ENCODE peak calls at places on chromosomes 4 and X, in five cellular contexts. B, A, V, R and Z are unnamed samples.

GRCh38 chrX:115892056-115892708 is 278.4 kb upstream of the AGTR2 start:
- DNase-seq in B (no peak), R (no peak), A (no peak), V (no peak), Z (no peak)

GRCh38 chr4:94819371-94819770 is 61.6 kb downstream of the BMPR1B start:
- DNase-seq in A (no peak), B (no peak), R (no peak), V (no peak), Z (no peak)

GRCh38 chrX:51955200-51955599 is 61.8 kb downstream of the MAGED1 start:
- DNase-seq in B (no peak), V (no peak), A (no peak), R (no peak), Z (peak; percentile 70)

GRCh38 chr4:124686279-124686678 is 26.3 kb downstream of the ANKRD50 start:
- DNase-seq in A (no peak), B (no peak), V (no peak), R (no peak), Z (no peak)

GRCh38 chrX:133580630-133581029 is 165.3 kb upstream of the GPC4 start:
- DNase-seq in V (no peak), A (no peak), B (no peak), R (no peak), Z (no peak)

GRCh38 chr4:102610007-102610406 is 108.8 kb downstream of the NFKB1 start:
- DNase-seq in B (peak; percentile 17), R (no peak), V (no peak), A (no peak), Z (no peak)

GRCh38 chr4:3227878-3228675 is 20.9 kb upstream of the MSANTD1 start:
- DNase-seq in B (no peak), A (no peak), V (no peak), R (no peak), Z (no peak)

GRCh38 chr4:8303485-8304281 is 34.1 kb downstream of the HTRA3 start:
- DNase-seq in V (peak; percentile 9), R (peak; percentile 78), A (peak; percentile 25), B (no peak), Z (peak; percentile 10)

GRCh38 chr4:111330786-111331185 is 707.9 kb upstream of the PITX2 start:
- DNase-seq in R (no peak), A (no peak), B (no peak), V (no peak), Z (no peak)

GRCh38 chr4:87896020-87896621 is 63.4 kb downstream of the MEPE start:
- DNase-seq in B (no peak), A (peak; percentile 85), R (no peak), V (no peak), Z (no peak)

GRCh38 chr4:153138736-153139135 is 65.5 kb upstream of the TRIM2 start:
- DNase-seq in R (no peak), V (no peak), A (peak; percentile 81), B (no peak), Z (no peak)

GRCh38 chrX:43860646-43861370 is 21.4 kb downstream of the MAOB start:
- DNase-seq in V (no peak), A (no peak), B (no peak), R (no peak), Z (no peak)

GRCh38 chr4:138562544-138562961 is 320.4 kb upstream of the SLC7A11 start:
- DNase-seq in A (no peak), V (no peak), R (peak; percentile 50), B (no peak), Z (no peak)

GRCh38 chr4:67083496-67083895 is 461.8 kb downstream of the CENPC start:
- DNase-seq in V (no peak), R (no peak), A (no peak), B (no peak), Z (no peak)

GRCh38 chr4:7861440-7861881 is 78.2 kb downstream of the AFAP1 start:
- DNase-seq in V (no peak), B (peak; percentile 65), R (peak; percentile 92), A (no peak), Z (no peak)

GRCh38 chr4:3304831-3305609 is 12.2 kb downstream of the RGS12 start:
- DNase-seq in R (no peak), V (peak; percentile 77), B (no peak), A (no peak), Z (no peak)

GRCh38 chrX:115388879-115389278 is 99.4 kb downstream of the LUZP4 start:
- DNase-seq in V (no peak), B (no peak), A (no peak), R (no peak), Z (no peak)

GRCh38 chr4:108107729-108108382 is 60.9 kb downstream of the LEF1 start:
- DNase-seq in R (no peak), V (no peak), A (no peak), B (no peak), Z (no peak)

GRCh38 chr4:138647433-138647832 is 368.1 kb upstream of the NOCT start:
- DNase-seq in B (no peak), A (no peak), V (no peak), R (no peak), Z (no peak)

DNA sequence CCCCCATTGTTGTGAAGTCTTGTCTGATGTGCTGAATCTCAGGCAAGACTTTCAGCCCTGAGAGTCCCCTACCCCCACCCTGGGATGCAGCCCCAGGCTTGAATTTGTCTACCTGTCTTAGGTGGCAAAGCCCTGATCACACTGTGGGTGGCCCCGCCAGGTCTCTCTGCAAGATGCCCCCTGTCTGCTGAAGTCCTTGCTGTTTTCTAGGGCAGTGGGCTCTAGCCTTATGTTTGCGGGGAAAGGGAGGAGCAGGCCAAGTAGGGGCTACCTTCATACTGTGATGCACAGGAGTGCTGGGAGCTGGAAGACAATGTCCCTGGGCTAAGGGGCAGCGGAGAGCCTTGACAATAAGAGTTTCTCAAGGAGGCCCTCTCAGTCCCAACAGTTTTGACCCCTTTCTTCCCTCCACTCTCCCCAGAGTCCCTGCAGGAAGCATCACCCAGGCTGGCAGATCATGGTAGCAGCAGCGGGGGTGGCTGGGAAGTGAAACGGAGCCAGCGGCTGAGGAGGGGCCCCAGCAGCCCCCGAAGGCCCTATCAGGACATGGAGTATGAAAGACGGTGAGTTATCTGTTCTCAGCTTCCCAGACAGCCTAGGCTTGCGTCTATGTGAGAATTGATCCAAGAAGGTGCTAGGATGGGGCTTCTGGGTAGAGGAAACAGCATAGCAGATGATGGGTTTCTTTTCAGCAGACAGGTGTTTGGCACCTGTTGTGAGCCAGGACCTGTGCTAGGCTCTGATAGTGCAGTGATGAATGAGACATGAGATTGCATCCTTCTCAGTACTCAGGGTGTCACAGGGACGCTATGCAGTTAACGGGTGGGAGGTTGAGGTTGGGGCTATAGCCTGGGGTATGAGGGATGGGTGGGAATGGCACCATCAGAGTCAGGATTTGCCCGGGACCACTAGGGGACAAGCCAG is 2.2 kb downstream of the RBM10 start:
- DNase-seq in A (no peak), V (no peak), R (no peak), B (no peak), Z (no peak)
- H3K4me3 ChIP-seq in A (peak overlapping the region; percentile 73), V (no peak overlapping the region), R (peak overlapping the region; percentile 79), B (peak overlapping the region; percentile 94), Z (peak overlapping the region; percentile 88)

DNA sequence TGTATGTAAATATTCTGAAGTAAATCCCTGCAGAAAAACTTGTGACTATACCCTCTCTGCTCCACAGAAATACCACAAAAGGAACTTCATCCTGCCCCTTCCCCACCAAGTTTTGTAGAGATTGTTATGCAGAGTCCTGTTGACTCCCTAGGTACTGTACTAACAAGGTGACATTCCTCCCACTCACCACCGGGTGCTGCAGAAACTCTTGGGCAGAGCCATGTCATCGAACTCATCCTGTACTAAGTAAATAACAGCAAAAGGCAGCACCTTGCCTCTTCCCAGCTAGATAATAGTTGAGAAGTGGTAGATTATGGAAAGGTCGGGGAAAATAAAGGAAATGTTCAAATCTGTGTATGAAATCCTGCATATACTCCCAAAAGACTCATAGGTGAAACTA is 233.3 kb downstream of the STPG2 start:
- DNase-seq in V (no peak), A (no peak), B (no peak), R (no peak), Z (no peak)
- TF ChIP-seq CTCF in V (no peak), A (no peak), B (no peak), R (no peak), Z (peak; percentile 24)

GRCh38 chr4:47733506-47733905 is 104.4 kb downstream of the CORIN start:
- DNase-seq in V (no peak), B (peak; percentile 24), A (no peak), R (no peak), Z (no peak)

GRCh38 chr4:47731182-47731581 is 106.7 kb downstream of the CORIN start:
- DNase-seq in B (no peak), A (no peak), R (no peak), V (no peak), Z (no peak)

GRCh38 chr4:47741200-47741599 is 96.7 kb downstream of the CORIN start:
- DNase-seq in B (no peak), R (no peak), A (peak; percentile 72), V (no peak), Z (no peak)

DNA sequence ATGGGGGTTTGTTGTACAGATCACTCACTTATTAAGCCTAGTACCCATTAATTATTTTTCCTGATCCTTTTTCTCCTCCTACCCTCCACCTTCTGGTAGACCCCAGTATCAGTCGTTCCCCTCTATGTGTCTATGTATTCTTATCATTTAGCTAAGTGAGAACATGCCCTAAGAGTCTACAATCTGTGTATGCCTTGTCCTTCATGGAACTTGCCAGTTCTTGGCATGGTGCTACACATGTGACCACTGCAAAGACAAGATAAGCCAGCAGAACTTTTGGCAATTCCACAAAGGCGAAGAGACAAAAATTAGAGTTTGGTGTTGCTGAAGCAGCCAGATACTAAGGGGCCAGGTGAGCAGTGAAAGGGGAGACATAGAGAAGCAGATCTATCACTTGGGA is 101.3 kb downstream of the CORIN start:
- DNase-seq in A (no peak), R (no peak), B (no peak), V (no peak), Z (no peak)
- H3K4me3 ChIP-seq in A (no peak overlapping the region), R (no peak overlapping the region), B (no peak overlapping the region), V (no peak overlapping the region), Z (no peak overlapping the region)

DNA sequence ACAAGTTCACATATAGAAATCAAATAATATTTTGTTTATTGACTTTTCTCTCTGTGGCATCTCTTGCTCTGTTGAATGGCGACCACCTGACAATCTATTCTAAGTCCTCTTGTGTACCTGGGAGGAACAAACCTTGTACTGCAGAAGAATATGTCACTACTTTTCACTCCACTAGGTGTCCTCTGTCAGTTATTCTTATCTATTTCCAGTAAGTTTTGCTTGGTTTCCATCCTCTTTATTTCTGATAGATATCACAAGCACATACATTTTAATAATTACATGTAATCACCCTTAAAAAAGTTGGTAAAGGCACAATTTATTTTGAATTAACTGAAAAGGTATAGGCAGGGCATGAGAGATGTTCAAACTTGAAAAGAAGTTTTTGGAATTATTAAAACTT is 238.4 kb downstream of the SNCA start:
- DNase-seq in V (no peak), R (peak; percentile 1), B (peak; percentile 9), A (no peak), Z (no peak)
- TF ChIP-seq CTCF in V (no peak), R (peak; percentile 43), B (peak; percentile 45), A (no peak), Z (peak; percentile 17)

DNA sequence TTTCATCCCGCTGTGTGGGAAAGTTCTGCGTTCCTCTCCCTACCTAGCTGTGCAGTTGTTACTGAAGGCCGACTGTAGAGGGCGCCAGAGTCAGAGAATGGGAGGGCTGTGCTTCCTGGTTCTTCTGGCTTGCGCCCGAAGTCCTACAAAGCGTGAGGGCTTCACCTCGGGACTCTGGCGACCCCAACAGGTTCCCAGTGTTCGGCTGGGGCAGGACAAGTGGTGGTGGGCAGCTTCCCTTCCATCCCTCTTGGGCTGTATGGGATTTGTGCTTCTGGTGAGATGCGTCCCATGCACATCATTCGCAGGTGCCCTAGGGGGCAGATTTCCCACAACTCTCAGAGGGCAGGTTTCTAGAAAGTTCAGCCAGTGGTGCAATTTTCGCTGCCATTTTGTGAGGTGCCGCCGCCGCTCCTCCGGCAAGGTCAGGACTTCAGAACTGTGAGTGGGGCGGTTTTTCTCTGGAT is 27.3 kb downstream of the CT45A3 start:
- DNase-seq in A (peak; percentile 52), R (no peak), B (no peak), V (no peak), Z (no peak)
- H3K4me3 ChIP-seq in A (no peak overlapping the region), R (no peak overlapping the region), B (no peak overlapping the region), V (no peak overlapping the region), Z (no peak overlapping the region)